ENCODE peak calls at places on chromosomes 7 and 10, in four cellular contexts. One of them, this sample, is unnamed.

GRCh38 chr10:84921701-84922100 is 593.3 kb downstream of the CCSER2 start:
- DNase-seq in hepatocyte: no peak
- DNase-seq in fibroblast of mammary gland: no peak
- DNase-seq in A673: no peak
- DNase-seq in this sample: no peak

GRCh38 chr10:84552478-84552877 is 224.1 kb downstream of the CCSER2 start:
- DNase-seq in fibroblast of mammary gland: no peak
- DNase-seq in hepatocyte: no peak
- DNase-seq in A673: no peak
- DNase-seq in this sample: no peak

GRCh38 chr10:76444034-76444800 is 1012.8 kb downstream of the LRMDA start:
- DNase-seq in A673: no peak
- DNase-seq in fibroblast of mammary gland: peak
- DNase-seq in hepatocyte: no peak
- DNase-seq in this sample: no peak

GRCh38 chr7:11895352-11895751 is 63.4 kb upstream of the THSD7A start:
- DNase-seq in hepatocyte: no peak
- DNase-seq in fibroblast of mammary gland: no peak
- DNase-seq in A673: no peak
- DNase-seq in this sample: no peak

GRCh38 chr7:2312272-2312929 is 1.8 kb downstream of the SNX8 start:
- DNase-seq in fibroblast of mammary gland: no peak
- DNase-seq in A673: no peak
- DNase-seq in hepatocyte: no peak
- DNase-seq in this sample: no peak

GRCh38 chr10:73439605-73440298 is 6.4 kb upstream of the MSS51 start:
- DNase-seq in A673: no peak
- DNase-seq in hepatocyte: no peak
- DNase-seq in fibroblast of mammary gland: peak
- DNase-seq in this sample: no peak

GRCh38 chr10:71647526-71648354 is 71.8 kb downstream of the C10orf105 start:
- DNase-seq in A673: no peak
- DNase-seq in hepatocyte: no peak
- DNase-seq in fibroblast of mammary gland: peak
- DNase-seq in this sample: no peak

GRCh38 chr10:46060706-46061105 is 14.6 kb upstream of the MSMB start:
- DNase-seq in A673: no peak
- DNase-seq in hepatocyte: no peak
- DNase-seq in fibroblast of mammary gland: no peak
- DNase-seq in this sample: no peak

GRCh38 chr10:72695496-72695895 is 3.6 kb downstream of the MCU start:
- DNase-seq in A673: no peak
- DNase-seq in hepatocyte: no peak
- DNase-seq in fibroblast of mammary gland: no peak
- DNase-seq in this sample: no peak

GRCh38 chr7:77413861-77414424 is 2.2 kb downstream of the GSAP start:
- DNase-seq in fibroblast of mammary gland: peak
- DNase-seq in A673: no peak
- DNase-seq in hepatocyte: no peak
- DNase-seq in this sample: no peak

GRCh38 chr10:92839191-92840085 is 8.9 kb upstream of the EXOC6 start:
- DNase-seq in hepatocyte: peak
- DNase-seq in A673: peak
- DNase-seq in fibroblast of mammary gland: peak
- DNase-seq in this sample: no peak

GRCh38 chr10:121681171-121681752 is 83.0 kb upstream of the FGFR2 start:
- DNase-seq in fibroblast of mammary gland: no peak
- DNase-seq in hepatocyte: no peak
- DNase-seq in A673: no peak
- DNase-seq in this sample: no peak

GRCh38 chr10:130220251-130221185 is 84.3 kb downstream of the GLRX3 start:
- DNase-seq in A673: no peak
- DNase-seq in fibroblast of mammary gland: no peak
- DNase-seq in hepatocyte: no peak
- DNase-seq in this sample: no peak

GRCh38 chr10:114682121-114682520 is 24.0 kb upstream of the ABLIM1 start:
- DNase-seq in fibroblast of mammary gland: no peak
- DNase-seq in hepatocyte: no peak
- DNase-seq in A673: no peak
- DNase-seq in this sample: no peak
- H3K4me3 ChIP-seq in fibroblast of mammary gland: no peak
- H3K4me3 ChIP-seq in hepatocyte: no peak
- H3K4me3 ChIP-seq in A673: no peak
- H3K4me3 ChIP-seq in this sample: no peak

DNA sequence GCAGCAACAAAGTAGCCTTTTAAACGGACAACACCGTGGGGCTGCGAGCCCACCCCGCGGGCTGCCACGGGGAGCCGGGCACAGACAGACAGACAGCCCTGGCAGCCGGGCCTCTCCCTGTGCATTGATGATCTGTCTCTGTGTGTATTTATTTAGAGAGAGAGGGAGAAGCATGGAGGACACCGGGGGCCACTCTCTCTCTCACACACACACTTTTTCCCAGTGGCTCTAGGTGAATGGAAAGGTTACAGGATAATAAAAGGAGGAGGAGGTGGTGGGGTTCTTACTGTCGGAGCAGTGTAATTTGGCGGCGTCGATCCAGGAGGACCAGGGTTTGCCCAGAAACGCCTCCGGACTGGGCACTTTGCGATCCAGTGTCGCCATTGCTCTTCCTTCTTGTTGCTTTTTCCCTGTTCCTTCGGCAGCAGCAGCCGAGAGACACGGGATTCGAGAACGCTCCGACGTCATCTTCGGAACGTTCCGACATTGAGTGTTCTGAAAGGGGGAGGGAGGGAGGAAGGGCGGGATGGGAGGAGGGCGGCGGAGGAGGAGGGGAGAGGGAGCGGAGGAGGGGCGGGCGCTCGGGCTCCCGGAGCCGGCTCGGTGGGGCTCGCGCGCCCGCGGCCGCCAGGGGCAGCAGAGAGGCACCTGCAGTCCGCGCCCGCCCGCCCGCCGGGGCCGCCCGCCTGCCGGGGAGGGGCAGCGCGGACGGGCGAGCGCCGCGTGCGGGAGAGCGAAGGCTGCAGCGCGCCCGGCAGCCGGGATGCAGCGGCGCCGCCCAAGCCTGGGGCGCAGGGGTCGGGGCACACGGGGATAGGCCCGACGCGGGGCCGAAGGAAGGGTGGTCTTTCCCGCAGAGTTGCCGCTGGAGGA is at the start of gene ATXN7L1:
- DNase-seq in hepatocyte: peak
- DNase-seq in fibroblast of mammary gland: peak
- DNase-seq in A673: peak
- DNase-seq in this sample: peak
- TF ChIP-seq CTCF in hepatocyte: peak
- TF ChIP-seq CTCF in fibroblast of mammary gland: no peak
- TF ChIP-seq CTCF in A673: peak
- TF ChIP-seq CTCF in this sample: peak

DNA sequence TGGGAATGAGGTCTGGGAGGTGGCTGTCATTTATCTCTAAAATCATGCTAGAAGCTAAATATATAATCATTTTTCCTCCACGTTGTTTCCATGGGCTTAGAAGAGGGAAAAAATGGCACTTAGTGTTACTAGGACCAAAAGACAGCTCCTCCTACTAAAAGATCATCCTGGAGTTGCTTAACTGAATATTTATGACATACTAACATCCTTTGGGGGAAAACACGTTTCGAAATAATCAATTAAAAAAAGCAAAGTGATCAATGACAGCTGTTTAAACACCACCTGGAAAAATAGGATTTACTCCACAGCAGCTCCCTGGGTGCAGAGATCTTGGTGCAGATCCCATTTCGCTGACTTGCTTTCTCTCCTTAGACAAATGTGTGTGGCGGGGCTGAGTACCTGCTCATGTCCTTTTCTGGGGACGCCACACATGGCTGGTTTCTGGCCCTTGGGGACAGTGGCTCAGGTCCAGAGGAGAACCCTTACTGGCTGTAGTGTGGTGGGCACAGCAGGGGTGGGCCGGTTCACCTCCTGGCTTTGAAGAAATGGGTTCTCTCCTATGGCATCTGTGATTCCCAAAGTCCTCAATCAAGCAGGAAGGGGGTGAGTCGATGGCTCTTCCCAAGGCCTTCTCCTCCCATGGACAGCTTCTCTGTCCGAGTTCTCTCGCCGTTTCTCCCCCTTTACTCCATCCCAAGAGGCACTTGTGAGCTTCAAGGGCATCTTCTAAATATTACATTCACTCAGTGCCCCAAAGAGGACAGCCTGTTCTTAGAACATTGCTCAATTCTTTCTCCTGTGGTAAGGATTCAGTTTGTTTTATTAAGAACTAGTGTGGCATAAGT is 156.4 kb upstream of the KLF14 start:
- DNase-seq in A673: no peak
- DNase-seq in hepatocyte: no peak
- DNase-seq in fibroblast of mammary gland: peak
- DNase-seq in this sample: no peak
- H3K4me3 ChIP-seq in A673: no peak
- H3K4me3 ChIP-seq in hepatocyte: no peak
- H3K4me3 ChIP-seq in fibroblast of mammary gland: no peak
- H3K4me3 ChIP-seq in this sample: no peak

DNA sequence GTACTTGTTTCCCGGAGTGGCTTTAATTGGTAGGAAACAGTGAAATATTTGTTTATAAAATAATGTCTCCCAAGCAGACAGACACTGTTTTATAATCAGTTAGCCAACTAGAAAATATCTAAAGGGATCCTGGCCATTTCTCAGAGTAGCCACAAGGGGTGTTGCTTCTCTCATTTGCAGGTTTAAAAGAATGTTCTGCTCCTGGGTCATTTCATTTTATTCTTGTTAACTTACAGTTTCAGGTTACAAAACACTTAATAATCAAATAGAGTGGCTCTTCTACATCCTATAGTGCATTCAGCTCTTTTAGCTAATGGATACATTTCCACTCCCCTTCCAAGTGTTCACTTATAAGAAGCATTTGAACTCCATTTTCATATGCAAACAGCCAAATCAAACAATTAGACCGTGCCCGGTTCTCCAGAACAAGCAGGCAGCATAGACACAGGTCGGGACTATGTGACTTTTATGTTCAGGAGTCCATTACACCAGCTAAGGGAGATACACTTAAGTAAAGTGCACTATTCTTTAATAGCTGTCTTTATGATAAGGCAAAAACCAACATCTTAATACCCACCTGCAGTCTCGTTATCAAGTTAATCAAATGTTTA is 117.5 kb downstream of the TRIL start:
- DNase-seq in hepatocyte: peak
- DNase-seq in fibroblast of mammary gland: peak
- DNase-seq in A673: peak
- DNase-seq in this sample: peak
- TF ChIP-seq CTCF in hepatocyte: peak
- TF ChIP-seq CTCF in fibroblast of mammary gland: peak
- TF ChIP-seq CTCF in A673: peak
- TF ChIP-seq CTCF in this sample: peak

DNA sequence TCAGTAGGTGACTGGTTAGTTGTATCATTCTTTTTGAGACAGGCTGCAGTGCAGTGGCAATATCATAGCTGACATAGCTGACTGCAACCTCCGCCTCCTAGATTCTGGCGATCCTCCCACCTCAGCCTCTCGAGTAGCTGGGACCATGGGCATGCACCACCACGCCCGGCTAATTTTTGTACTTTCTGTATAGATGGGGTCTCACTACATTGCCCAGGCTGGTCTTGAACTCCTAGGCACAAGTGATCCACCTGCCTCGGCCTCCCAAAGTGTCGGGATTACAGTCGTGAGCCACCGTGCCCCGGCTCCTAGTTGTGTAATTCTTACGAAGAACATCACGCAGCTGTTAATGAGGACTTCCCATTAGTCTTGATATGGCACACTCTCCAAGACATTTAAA is 123.4 kb upstream of the VKORC1L1 start:
- DNase-seq in fibroblast of mammary gland: no peak
- DNase-seq in hepatocyte: no peak
- DNase-seq in A673: peak
- DNase-seq in this sample: no peak
- H3K4me3 ChIP-seq in fibroblast of mammary gland: no peak
- H3K4me3 ChIP-seq in hepatocyte: no peak
- H3K4me3 ChIP-seq in A673: no peak
- H3K4me3 ChIP-seq in this sample: peak

DNA sequence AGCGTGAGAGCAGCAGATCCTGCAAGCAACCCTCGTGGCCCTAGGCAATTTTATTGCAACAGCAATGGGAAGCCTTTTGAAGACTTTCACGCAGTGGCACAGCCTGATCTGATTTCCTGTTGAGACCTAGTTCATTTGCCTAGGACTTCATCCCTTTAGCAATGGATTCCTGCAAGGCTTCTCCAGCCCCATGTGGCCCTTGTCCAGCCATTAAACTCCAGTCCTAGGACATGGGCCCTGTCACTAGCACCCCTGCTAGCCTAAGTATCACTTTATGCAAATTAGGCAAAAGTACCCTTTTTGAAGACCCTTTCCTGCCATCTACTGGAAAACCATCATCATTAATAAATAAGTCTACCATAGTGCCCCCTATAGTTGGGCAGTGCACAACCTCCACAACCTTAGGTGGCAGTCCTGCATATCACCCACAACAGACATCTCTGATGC is 379.4 kb downstream of the GALNT17 start:
- DNase-seq in hepatocyte: no peak
- DNase-seq in A673: no peak
- DNase-seq in fibroblast of mammary gland: peak
- DNase-seq in this sample: no peak
- TF ChIP-seq CTCF in hepatocyte: peak
- TF ChIP-seq CTCF in A673: no peak
- TF ChIP-seq CTCF in fibroblast of mammary gland: peak
- TF ChIP-seq CTCF in this sample: no peak

DNA sequence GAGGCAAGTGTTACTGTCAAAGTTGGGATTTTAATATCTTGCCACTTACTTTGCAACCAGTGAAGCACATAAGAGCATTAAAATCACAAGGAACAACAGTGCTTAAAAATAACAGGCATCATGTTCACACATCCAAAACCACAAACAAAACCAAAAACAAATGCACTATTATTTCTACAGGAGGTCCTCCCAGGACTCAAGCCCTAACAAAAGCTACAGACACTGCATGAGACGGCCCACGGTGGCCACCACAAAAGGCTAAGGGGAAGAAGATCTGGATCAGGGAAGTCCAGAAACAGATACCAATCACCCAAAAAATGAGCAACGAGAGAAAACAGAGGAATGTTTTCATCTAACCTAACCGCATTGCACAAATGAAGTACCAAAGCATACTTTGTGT is 158.4 kb downstream of the ZMYND11 start:
- DNase-seq in hepatocyte: no peak
- DNase-seq in A673: no peak
- DNase-seq in fibroblast of mammary gland: no peak
- DNase-seq in this sample: no peak
- H3K4me3 ChIP-seq in hepatocyte: no peak
- H3K4me3 ChIP-seq in A673: no peak
- H3K4me3 ChIP-seq in fibroblast of mammary gland: no peak
- H3K4me3 ChIP-seq in this sample: no peak